ENCODE peak calls at places on chromosomes 2 and 18, in six cellular contexts. One of them, this sample, is unnamed.
A peak's percentile ranks its signal among the peaks of the same experiment; 100 is the strongest.

GRCh38 chr2:8534729-8535397 is 147.0 kb upstream of the ID2 start:
- DNase-seq in DND-41: no peak
- DNase-seq in omental fat pad: no peak
- DNase-seq in ovary: peak; percentile 83
- DNase-seq in tibial artery: peak; percentile 78
- DNase-seq in nephron progenitor cell: no peak
- DNase-seq in this sample: peak; percentile 88

GRCh38 chr2:182372661-182373060 is 54.2 kb downstream of the PDE1A start:
- DNase-seq in omental fat pad: no peak
- DNase-seq in tibial artery: no peak
- DNase-seq in nephron progenitor cell: no peak
- DNase-seq in DND-41: no peak
- DNase-seq in ovary: peak; percentile 37
- DNase-seq in this sample: peak; percentile 42

GRCh38 chr18:74353169-74353775 is 37.6 kb downstream of the C18orf63 start:
- DNase-seq in ovary: no peak
- DNase-seq in tibial artery: peak; percentile 60
- DNase-seq in nephron progenitor cell: peak; percentile 54
- DNase-seq in omental fat pad: no peak
- DNase-seq in DND-41: peak; percentile 16
- DNase-seq in this sample: peak; percentile 63

GRCh38 chr2:8487461-8487932 is 194.4 kb upstream of the ID2 start:
- DNase-seq in DND-41: no peak
- DNase-seq in nephron progenitor cell: no peak
- DNase-seq in omental fat pad: no peak
- DNase-seq in tibial artery: no peak
- DNase-seq in ovary: no peak
- DNase-seq in this sample: no peak

GRCh38 chr2:9135804-9136558 is 70.6 kb upstream of the ASAP2 start:
- DNase-seq in nephron progenitor cell: no peak
- DNase-seq in ovary: no peak
- DNase-seq in DND-41: no peak
- DNase-seq in tibial artery: no peak
- DNase-seq in omental fat pad: no peak
- DNase-seq in this sample: no peak

GRCh38 chr18:5298156-5298852 is 2.8 kb upstream of the ZBTB14 start:
- DNase-seq in nephron progenitor cell: no peak
- DNase-seq in omental fat pad: no peak
- DNase-seq in DND-41: no peak
- DNase-seq in tibial artery: no peak
- DNase-seq in ovary: no peak
- DNase-seq in this sample: no peak

GRCh38 chr2:187136646-187137045 is 287.7 kb upstream of the ZSWIM2 start:
- DNase-seq in nephron progenitor cell: no peak
- DNase-seq in tibial artery: no peak
- DNase-seq in DND-41: no peak
- DNase-seq in ovary: no peak
- DNase-seq in omental fat pad: no peak
- DNase-seq in this sample: no peak

GRCh38 chr2:236207472-236207871 is 39.3 kb upstream of the GBX2 start:
- DNase-seq in omental fat pad: no peak
- DNase-seq in DND-41: no peak
- DNase-seq in ovary: no peak
- DNase-seq in tibial artery: no peak
- DNase-seq in nephron progenitor cell: no peak
- DNase-seq in this sample: no peak

GRCh38 chr2:150355440-150355839 is 132.0 kb downstream of the RND3 start:
- DNase-seq in DND-41: no peak
- DNase-seq in nephron progenitor cell: no peak
- DNase-seq in tibial artery: no peak
- DNase-seq in omental fat pad: no peak
- DNase-seq in ovary: no peak
- DNase-seq in this sample: no peak

GRCh38 chr2:207926133-207927076 is 98.9 kb downstream of the PLEKHM3 start:
- DNase-seq in nephron progenitor cell: no peak
- DNase-seq in tibial artery: peak; percentile 68
- DNase-seq in omental fat pad: no peak
- DNase-seq in DND-41: no peak
- DNase-seq in ovary: peak; percentile 71
- DNase-seq in this sample: no peak

GRCh38 chr2:117862459-117862858 is 48.0 kb downstream of the DDX18 start:
- DNase-seq in nephron progenitor cell: no peak
- DNase-seq in DND-41: no peak
- DNase-seq in ovary: no peak
- DNase-seq in tibial artery: no peak
- DNase-seq in omental fat pad: no peak
- DNase-seq in this sample: no peak

GRCh38 chr18:22219568-22220355 is 50.4 kb downstream of the GATA6 start:
- DNase-seq in omental fat pad: no peak
- DNase-seq in nephron progenitor cell: no peak
- DNase-seq in DND-41: no peak
- DNase-seq in tibial artery: no peak
- DNase-seq in ovary: no peak
- DNase-seq in this sample: no peak

GRCh38 chr2:1731512-1731962 is 12.8 kb downstream of the PXDN start:
- DNase-seq in omental fat pad: peak; percentile 21
- DNase-seq in DND-41: no peak
- DNase-seq in tibial artery: peak; percentile 47
- DNase-seq in ovary: no peak
- DNase-seq in nephron progenitor cell: no peak
- DNase-seq in this sample: peak; percentile 15

GRCh38 chr2:67938053-67938452 is 124.8 kb downstream of the C1D start:
- DNase-seq in nephron progenitor cell: no peak
- DNase-seq in omental fat pad: no peak
- DNase-seq in tibial artery: no peak
- DNase-seq in DND-41: no peak
- DNase-seq in ovary: no peak
- DNase-seq in this sample: no peak

GRCh38 chr2:3168230-3168891 is 209.3 kb downstream of the EIPR1 start:
- DNase-seq in ovary: no peak
- DNase-seq in nephron progenitor cell: peak; percentile 40
- DNase-seq in omental fat pad: no peak
- DNase-seq in tibial artery: no peak
- DNase-seq in DND-41: no peak
- DNase-seq in this sample: no peak

GRCh38 chr2:42876280-42876840 is 84.0 kb upstream of the HAAO start:
- DNase-seq in DND-41: no peak
- DNase-seq in nephron progenitor cell: no peak
- DNase-seq in tibial artery: no peak
- DNase-seq in omental fat pad: peak; percentile 13
- DNase-seq in ovary: no peak
- DNase-seq in this sample: no peak

GRCh38 chr2:27681844-27682243 is 18.2 kb downstream of the SLC4A1AP start:
- DNase-seq in DND-41: no peak
- DNase-seq in ovary: no peak
- DNase-seq in omental fat pad: no peak
- DNase-seq in nephron progenitor cell: no peak
- DNase-seq in tibial artery: no peak
- DNase-seq in this sample: no peak

GRCh38 chr18:26022585-26022984 is 67.8 kb downstream of the SS18 start:
- DNase-seq in omental fat pad: no peak
- DNase-seq in ovary: no peak
- DNase-seq in tibial artery: no peak
- DNase-seq in nephron progenitor cell: no peak
- DNase-seq in DND-41: no peak
- DNase-seq in this sample: no peak

GRCh38 chr2:156455366-156455975 is 19.3 kb downstream of the GPD2 start:
- DNase-seq in nephron progenitor cell: no peak
- DNase-seq in tibial artery: no peak
- DNase-seq in omental fat pad: no peak
- DNase-seq in ovary: no peak
- DNase-seq in DND-41: no peak
- DNase-seq in this sample: no peak

GRCh38 chr2:239275037-239275685 is 125.7 kb downstream of the HDAC4 start:
- DNase-seq in DND-41: peak; percentile 59
- DNase-seq in nephron progenitor cell: no peak
- DNase-seq in omental fat pad: peak; percentile 35
- DNase-seq in tibial artery: peak; percentile 89
- DNase-seq in ovary: peak; percentile 49
- DNase-seq in this sample: peak; percentile 90

GRCh38 chr2:165778653-165779451 is 15.2 kb downstream of the GALNT3 start:
- DNase-seq in omental fat pad: no peak
- DNase-seq in nephron progenitor cell: no peak
- DNase-seq in tibial artery: no peak
- DNase-seq in ovary: no peak
- DNase-seq in DND-41: peak; percentile 14
- DNase-seq in this sample: no peak

GRCh38 chr18:74524097-74524496 is 10.2 kb upstream of the CNDP1 start:
- DNase-seq in tibial artery: no peak
- DNase-seq in nephron progenitor cell: no peak
- DNase-seq in omental fat pad: no peak
- DNase-seq in DND-41: no peak
- DNase-seq in ovary: no peak
- DNase-seq in this sample: peak; percentile 65

DNA sequence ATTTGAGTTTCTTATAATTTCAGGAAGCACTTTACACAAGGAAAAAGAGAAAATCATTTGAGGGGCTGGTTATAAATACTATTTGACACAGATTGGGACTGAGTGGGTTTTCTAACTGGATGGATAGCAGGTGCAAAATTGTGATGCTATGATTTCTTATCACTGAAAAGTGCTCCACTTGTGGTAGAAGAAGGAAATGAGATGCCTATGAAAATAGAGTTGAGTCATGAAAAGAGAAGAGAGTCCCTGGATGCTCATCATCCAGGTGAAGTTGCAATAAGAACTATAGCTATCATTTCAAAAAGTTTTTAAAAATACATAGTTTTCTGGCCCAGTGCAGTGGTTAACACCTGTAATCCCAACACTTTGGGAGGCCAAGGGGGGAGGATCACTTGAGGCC is 39.4 kb upstream of the NFE2L2 start:
- DNase-seq in DND-41: no peak
- DNase-seq in omental fat pad: no peak
- DNase-seq in tibial artery: no peak
- DNase-seq in nephron progenitor cell: no peak
- DNase-seq in ovary: no peak
- DNase-seq in this sample: no peak
- TF ChIP-seq CTCF in DND-41: peak; percentile 22
- TF ChIP-seq CTCF in omental fat pad: no peak
- TF ChIP-seq CTCF in tibial artery: no peak
- TF ChIP-seq CTCF in nephron progenitor cell: no peak
- TF ChIP-seq CTCF in ovary: no peak
- TF ChIP-seq CTCF in this sample: no peak

GRCh38 chr2:172998547-172998946 is 77.1 kb upstream of the MAP3K20 start:
- DNase-seq in omental fat pad: no peak
- DNase-seq in tibial artery: no peak
- DNase-seq in nephron progenitor cell: no peak
- DNase-seq in ovary: no peak
- DNase-seq in DND-41: no peak
- DNase-seq in this sample: no peak

GRCh38 chr2:172997031-172997430 is 78.6 kb upstream of the MAP3K20 start:
- DNase-seq in DND-41: no peak
- DNase-seq in omental fat pad: no peak
- DNase-seq in tibial artery: no peak
- DNase-seq in ovary: no peak
- DNase-seq in nephron progenitor cell: no peak
- DNase-seq in this sample: no peak

GRCh38 chr2:172993924-172994717 is 81.5 kb upstream of the MAP3K20 start:
- DNase-seq in ovary: no peak
- DNase-seq in DND-41: no peak
- DNase-seq in nephron progenitor cell: no peak
- DNase-seq in tibial artery: no peak
- DNase-seq in omental fat pad: no peak
- DNase-seq in this sample: no peak

GRCh38 chr2:172996387-172996961 is 79.2 kb upstream of the MAP3K20 start:
- DNase-seq in nephron progenitor cell: no peak
- DNase-seq in tibial artery: no peak
- DNase-seq in ovary: no peak
- DNase-seq in DND-41: no peak
- DNase-seq in omental fat pad: no peak
- DNase-seq in this sample: no peak

GRCh38 chr2:172995323-172996244 is 80.1 kb upstream of the MAP3K20 start:
- DNase-seq in tibial artery: peak; percentile 35
- DNase-seq in nephron progenitor cell: no peak
- DNase-seq in ovary: peak; percentile 52
- DNase-seq in omental fat pad: no peak
- DNase-seq in DND-41: no peak
- DNase-seq in this sample: no peak
- TF ChIP-seq CTCF in tibial artery: no peak
- TF ChIP-seq CTCF in nephron progenitor cell: no peak
- TF ChIP-seq CTCF in ovary: no peak
- TF ChIP-seq CTCF in omental fat pad: no peak
- TF ChIP-seq CTCF in DND-41: no peak
- TF ChIP-seq CTCF in this sample: no peak

GRCh38 chr2:213664817-213665216 is 380.6 kb downstream of the SPAG16 start:
- DNase-seq in ovary: no peak
- DNase-seq in DND-41: no peak
- DNase-seq in tibial artery: no peak
- DNase-seq in omental fat pad: no peak
- DNase-seq in nephron progenitor cell: no peak
- DNase-seq in this sample: no peak

DNA sequence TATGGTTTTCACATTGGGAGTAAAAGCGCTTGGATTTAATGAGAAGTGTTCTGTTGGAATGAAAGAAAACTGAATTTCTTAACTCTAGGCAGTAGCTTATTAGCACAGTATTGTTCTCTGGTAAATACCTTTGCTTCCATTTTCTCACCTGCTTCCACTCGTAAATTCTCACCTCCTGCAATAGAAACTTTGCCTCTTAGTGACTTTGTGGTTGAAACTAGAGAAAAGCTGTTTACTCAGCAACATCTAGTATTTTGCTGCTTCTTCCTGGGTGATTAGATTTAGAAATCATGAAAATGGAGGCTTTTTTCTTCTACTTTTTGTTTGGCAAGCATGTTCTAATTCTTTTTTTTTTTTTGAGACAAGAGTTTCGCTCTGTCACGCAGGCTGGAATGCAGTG is 385.4 kb downstream of the SPAG16 start:
- DNase-seq in nephron progenitor cell: no peak
- DNase-seq in ovary: no peak
- DNase-seq in tibial artery: no peak
- DNase-seq in omental fat pad: no peak
- DNase-seq in DND-41: no peak
- DNase-seq in this sample: no peak
- TF ChIP-seq CTCF in nephron progenitor cell: no peak
- TF ChIP-seq CTCF in ovary: no peak
- TF ChIP-seq CTCF in tibial artery: no peak
- TF ChIP-seq CTCF in omental fat pad: no peak
- TF ChIP-seq CTCF in DND-41: no peak
- TF ChIP-seq CTCF in this sample: no peak

DNA sequence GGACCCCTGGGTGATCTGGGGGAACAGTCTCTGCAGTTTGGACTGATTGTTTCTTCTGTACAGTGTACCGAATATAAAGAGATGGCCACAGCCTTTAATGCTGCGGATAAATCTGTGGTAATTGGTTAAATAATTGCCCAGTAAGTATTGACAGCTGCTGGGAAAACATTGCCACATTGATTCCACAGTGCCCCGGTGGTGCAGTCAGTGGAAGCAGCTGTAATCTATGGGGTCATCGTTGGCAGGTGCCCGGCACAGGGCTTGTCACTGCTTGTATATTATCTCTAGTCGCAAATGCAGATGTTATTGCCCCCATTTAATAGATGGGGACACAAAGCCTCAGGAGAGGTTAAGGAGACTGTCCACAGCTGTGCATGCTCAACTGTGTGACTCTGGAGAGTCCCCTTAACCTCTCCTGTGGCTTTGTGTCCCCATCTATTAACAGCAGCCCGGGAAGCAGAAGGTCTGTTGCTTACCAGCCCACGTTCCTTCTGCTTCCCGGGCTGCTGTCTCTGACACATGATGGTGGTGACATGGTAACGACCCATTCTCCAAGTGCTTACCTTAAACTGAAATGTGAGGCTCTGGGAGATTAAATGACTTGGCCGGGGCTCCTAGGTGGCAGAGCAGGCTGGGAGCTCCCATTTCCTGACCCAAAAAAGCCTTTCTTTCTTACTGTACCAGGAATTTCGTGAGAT is 76.9 kb downstream of the NCK2 start:
- DNase-seq in tibial artery: no peak
- DNase-seq in DND-41: no peak
- DNase-seq in ovary: no peak
- DNase-seq in nephron progenitor cell: no peak
- DNase-seq in omental fat pad: no peak
- DNase-seq in this sample: no peak
- TF ChIP-seq CTCF in tibial artery: no peak
- TF ChIP-seq CTCF in DND-41: no peak
- TF ChIP-seq CTCF in ovary: no peak
- TF ChIP-seq CTCF in nephron progenitor cell: no peak
- TF ChIP-seq CTCF in omental fat pad: no peak
- TF ChIP-seq CTCF in this sample: no peak